ENCODE peak calls at places on chromosomes 1 and 21, in eight cellular contexts. S is NCI-H1694, I is neuronal stem cell, J is fibroblast of lung, F is NCI-H460, L is cerebellar nuclear complex, H is PC-9, C is amniotic epithelial cell. N is an unnamed sample.

GRCh38 chr1:55610203-55610602 is 395.0 kb upstream of the USP24 start:
- DNase-seq in C (no peak), J (no peak), H (no peak), L (no peak), F (no peak), I (no peak), S (no peak), N (no peak)

GRCh38 chr21:34722684-34723300 is 54.0 kb downstream of the CLIC6 start:
- DNase-seq in L (no peak), I (peak), C (no peak), H (no peak), F (no peak), J (no peak), S (no peak), N (no peak)

GRCh38 chr21:26717146-26717739 is 128.0 kb downstream of the ADAMTS1 start:
- DNase-seq in C (peak), J (peak), H (no peak), F (peak), I (no peak), S (peak), L (no peak), N (peak)

GRCh38 chr1:241639040-241639652 is 1.0 kb downstream of the CHML start:
- DNase-seq in C (peak), S (peak), L (no peak), I (peak), F (no peak), H (peak), J (peak), N (peak)

GRCh38 chr1:901108-901859 is 22.4 kb upstream of the SAMD11 start:
- DNase-seq in S (no peak), F (no peak), H (no peak), L (no peak), J (no peak), C (no peak), I (no peak), N (peak)

GRCh38 chr1:19980298-19980697 is 880 bp upstream of the PLA2G2A start:
- DNase-seq in F (no peak), L (no peak), H (no peak), C (no peak), S (no peak), I (no peak), J (no peak), N (no peak)

GRCh38 chr1:2032737-2033136 is 13.6 kb downstream of the GABRD start:
- DNase-seq in S (no peak), F (no peak), C (no peak), H (no peak), L (no peak), J (no peak), I (no peak), N (no peak)

GRCh38 chr21:16370176-16370575 is 640.4 kb downstream of the USP25 start:
- DNase-seq in C (no peak), I (no peak), H (no peak), S (no peak), J (no peak), L (no peak), F (no peak), N (no peak)

GRCh38 chr1:40344597-40344996 is 27.5 kb upstream of the COL9A2 start:
- DNase-seq in I (no peak), L (no peak), J (peak), F (no peak), C (peak), H (no peak), S (no peak), N (peak)

GRCh38 chr1:213017447-213018273 is 2.0 kb upstream of the ANGEL2 start:
- DNase-seq in I (no peak), L (no peak), S (no peak), F (no peak), C (no peak), H (no peak), J (no peak), N (no peak)

GRCh38 chr1:211753649-211754251 is 76.8 kb downstream of the LPGAT1 start:
- DNase-seq in S (no peak), J (no peak), F (no peak), C (no peak), I (no peak), L (no peak), H (no peak), N (no peak)

GRCh38 chr21:37231671-37232070 is 35.5 kb downstream of the VPS26C start:
- DNase-seq in L (no peak), S (no peak), I (no peak), H (no peak), C (no peak), F (no peak), J (no peak), N (no peak)

GRCh38 chr21:44199448-44199847 is 41.3 kb downstream of the ICOSLG start:
- DNase-seq in S (no peak), L (no peak), J (no peak), H (no peak), C (no peak), F (no peak), I (no peak), N (no peak)

GRCh38 chr1:110309768-110310167 is 29.4 kb upstream of the RBM15 start:
- DNase-seq in C (peak), J (peak), L (no peak), H (no peak), S (no peak), F (no peak), I (no peak), N (no peak)

GRCh38 chr1:197632651-197633050 is 142.6 kb downstream of the DENND1B start:
- DNase-seq in C (no peak), J (no peak), I (no peak), H (no peak), S (no peak), L (no peak), F (no peak), N (no peak)

GRCh38 chr1:20376880-20377494 is 86.3 kb downstream of the VWA5B1 start:
- DNase-seq in F (peak), C (peak), I (peak), J (peak), S (peak), H (peak), L (no peak), N (peak)

GRCh38 chr21:41970099-41970391 is 16.2 kb upstream of the C2CD2 start:
- DNase-seq in C (no peak), I (no peak), J (no peak), H (no peak), S (no peak), L (no peak), F (no peak), N (no peak)

GRCh38 chr1:214418380-214418779 is 133.0 kb downstream of the PTPN14 start:
- DNase-seq in C (peak), J (peak), S (no peak), F (no peak), I (no peak), L (no peak), H (no peak), N (no peak)

GRCh38 chr1:59139396-59139795 is 157.5 kb upstream of the FGGY start:
- DNase-seq in J (no peak), I (no peak), F (no peak), H (peak), S (no peak), C (no peak), L (no peak), N (no peak)

GRCh38 chr1:246567258-246568235 is 1.3 kb downstream of the CNST start:
- DNase-seq in C (peak), H (peak), J (peak), S (no peak), F (peak), L (no peak), I (no peak), N (peak)

GRCh38 chr1:115112496-115113375 is 23.4 kb upstream of the TSPAN2 start:
- DNase-seq in S (no peak), L (no peak), J (no peak), F (peak), C (no peak), I (peak), H (peak), N (peak)

GRCh38 chr1:192602757-192603156 is 27.2 kb downstream of the RGS1 start:
- DNase-seq in L (no peak), F (no peak), I (no peak), H (no peak), J (no peak), S (no peak), C (no peak), N (peak)

GRCh38 chr1:155049651-155050559 is 1.2 kb upstream of the ADAM15 start:
- DNase-seq in S (no peak), F (no peak), I (no peak), C (peak), J (peak), L (no peak), H (no peak), N (no peak)

GRCh38 chr1:180567664-180568063 is 8.9 kb downstream of the OVAAL start:
- DNase-seq in F (no peak), L (no peak), H (no peak), J (no peak), S (no peak), I (no peak), C (peak), N (no peak)

GRCh38 chr1:184881941-184882648 is 92.2 kb downstream of the NIBAN1 start:
- DNase-seq in S (no peak), I (no peak), C (peak), H (no peak), F (no peak), L (no peak), J (no peak), N (peak)

GRCh38 chr1:87833158-87833557 is 504.5 kb downstream of the LMO4 start:
- DNase-seq in F (no peak), H (no peak), S (no peak), L (no peak), C (no peak), J (peak), I (no peak), N (no peak)

GRCh38 chr1:165439287-165439686 is 5.6 kb downstream of the RXRG start:
- DNase-seq in J (no peak), L (no peak), H (no peak), C (no peak), I (no peak), F (no peak), S (no peak), N (no peak)

GRCh38 chr1:47709302-47710074 is 271.6 kb downstream of the FOXD2 start:
- DNase-seq in C (no peak), F (no peak), S (peak), H (peak), L (no peak), J (no peak), I (peak), N (no peak)

GRCh38 chr1:112501810-112502641 is 6.7 kb upstream of the WNT2B start:
- DNase-seq in S (peak), H (peak), C (peak), F (peak), L (peak), J (peak), I (peak), N (peak)

GRCh38 chr1:94345148-94345721 is 73.0 kb upstream of the ABCD3 start:
- DNase-seq in C (no peak), I (no peak), F (no peak), H (no peak), J (no peak), S (no peak), L (no peak), N (no peak)

GRCh38 chr1:150961756-150962155 is 12.9 kb downstream of the CERS2 start:
- DNase-seq in S (no peak), J (no peak), I (no peak), C (peak), H (no peak), F (no peak), L (no peak), N (no peak)

GRCh38 chr21:44924611-44925010 is 3.9 kb upstream of the ITGB2 start:
- DNase-seq in C (no peak), L (no peak), F (no peak), H (no peak), I (no peak), J (no peak), S (no peak), N (no peak)

GRCh38 chr21:46065215-46065992 is 32.5 kb upstream of the COL6A2 start:
- DNase-seq in J (peak), C (peak), H (no peak), S (no peak), F (no peak), L (no peak), I (no peak), N (no peak)

N was measured in GM12865.